ENCODE peak calls at places on chromosomes 6 and 20, in nine cellular contexts. B, X, E, L, C, J, S, M and K are unnamed samples.
A peak's percentile ranks its signal among the peaks of the same experiment; 100 is the strongest.

GRCh38 chr6:112877134-112878100 is 530.3 kb downstream of the RFPL4B start:
- DNase-seq in B (peak; percentile 85), X (no peak), E (peak; percentile 94), L (peak; percentile 77), C (no peak), J (peak; percentile 86), S (no peak), M (no peak), K (peak; percentile 87)

GRCh38 chr20:4601630-4602296 is 119.9 kb upstream of the PRND start:
- DNase-seq in B (no peak), X (no peak), E (peak; percentile 61), L (no peak), C (no peak), J (peak; percentile 28), S (no peak), M (no peak), K (peak; percentile 87)

GRCh38 chr6:160337991-160338390 is 10.2 kb upstream of the SLC22A3 start:
- DNase-seq in B (peak; percentile 20), X (no peak), E (no peak), L (no peak), C (no peak), J (no peak), S (no peak), M (no peak), K (no peak)

GRCh38 chr6:6811151-6812002 is 222.9 kb downstream of the LY86 start:
- DNase-seq in B (peak; percentile 67), X (peak; percentile 85), E (peak; percentile 33), L (no peak), C (no peak), J (peak; percentile 66), S (no peak), M (no peak), K (no peak)

GRCh38 chr6:16964553-16965499 is 137.0 kb upstream of the STMND1 start:
- DNase-seq in B (peak; percentile 73), X (peak; percentile 89), E (peak; percentile 60), L (peak; percentile 29), C (peak; percentile 9), J (peak; percentile 83), S (peak; percentile 46), M (peak; percentile 58), K (peak; percentile 36)

GRCh38 chr6:51323056-51323455 is 504.4 kb downstream of the TFAP2B start:
- DNase-seq in B (no peak), X (no peak), E (no peak), L (no peak), C (no peak), J (no peak), S (no peak), M (no peak), K (no peak)

GRCh38 chr6:128630213-128630612 is 109.8 kb upstream of the PTPRK start:
- DNase-seq in B (no peak), X (peak; percentile 4), E (no peak), L (no peak), C (no peak), J (no peak), S (no peak), M (no peak), K (no peak)

GRCh38 chr6:125584468-125584939 is 164.9 kb upstream of the HEY2 start:
- DNase-seq in B (peak; percentile 27), X (peak; percentile 66), E (no peak), L (no peak), C (no peak), J (peak; percentile 17), S (no peak), M (no peak), K (no peak)

GRCh38 chr20:63457737-63458136 is 14.7 kb downstream of the KCNQ2 start:
- DNase-seq in B (no peak), X (no peak), E (peak; percentile 28), L (no peak), C (no peak), J (peak; percentile 49), S (no peak), M (no peak), K (peak; percentile 22)